ENCODE peak calls at places on chromosome 16, in four cellular contexts. One of them, this sample, is unnamed.

GRCh38 chr16:27463741-27464662 is 62.0 kb downstream of the IL21R start:
- DNase-seq in HCT116: no peak
- DNase-seq in K562: no peak
- DNase-seq in HepG2: no peak
- DNase-seq in this sample: no peak

GRCh38 chr16:74898667-74899066 is 86.3 kb downstream of the WDR59 start:
- DNase-seq in HCT116: no peak
- DNase-seq in HepG2: no peak
- DNase-seq in K562: no peak
- DNase-seq in this sample: no peak

GRCh38 chr16:51831595-51832352 is 680.7 kb upstream of the SALL1 start:
- DNase-seq in HCT116: no peak
- DNase-seq in HepG2: no peak
- DNase-seq in K562: no peak
- DNase-seq in this sample: no peak

GRCh38 chr16:23754594-23755483 is at the start of gene CHP2:
- DNase-seq in HCT116: no peak
- DNase-seq in K562: peak; percentile 91
- DNase-seq in HepG2: no peak
- DNase-seq in this sample: no peak

GRCh38 chr16:50671644-50672260 is 9.4 kb downstream of the SNX20 start:
- DNase-seq in HepG2: peak; percentile 36
- DNase-seq in K562: peak; percentile 67
- DNase-seq in HCT116: peak; percentile 64
- DNase-seq in this sample: no peak

GRCh38 chr16:14198603-14199002 is 127.5 kb downstream of the MRTFB start:
- DNase-seq in HCT116: no peak
- DNase-seq in K562: no peak
- DNase-seq in HepG2: no peak
- DNase-seq in this sample: no peak

GRCh38 chr16:74605746-74606520 is 981 bp downstream of the GLG1 start:
- DNase-seq in K562: no peak
- DNase-seq in HCT116: no peak
- DNase-seq in HepG2: no peak
- DNase-seq in this sample: no peak

GRCh38 chr16:69131167-69131748 is 1.1 kb downstream of the CHTF8 start:
- DNase-seq in HepG2: no peak
- DNase-seq in K562: peak; percentile 82
- DNase-seq in HCT116: no peak
- DNase-seq in this sample: no peak

GRCh38 chr16:61792194-61792904 is 243.9 kb downstream of the CDH8 start:
- DNase-seq in K562: no peak
- DNase-seq in HCT116: no peak
- DNase-seq in HepG2: no peak
- DNase-seq in this sample: peak; percentile 41

GRCh38 chr16:87409153-87409552 is 17.0 kb downstream of the MAP1LC3B start:
- DNase-seq in HepG2: no peak
- DNase-seq in K562: no peak
- DNase-seq in HCT116: no peak
- DNase-seq in this sample: no peak

GRCh38 chr16:1069154-1069553 is 3.4 kb upstream of the SSTR5 start:
- DNase-seq in HepG2: no peak
- DNase-seq in HCT116: no peak
- DNase-seq in K562: peak; percentile 40
- DNase-seq in this sample: no peak

GRCh38 chr16:9050102-9050830 is 41.2 kb upstream of the HAPSTR1 start:
- DNase-seq in K562: peak; percentile 53
- DNase-seq in HepG2: peak; percentile 52
- DNase-seq in HCT116: no peak
- DNase-seq in this sample: no peak

GRCh38 chr16:77219437-77219836 is 20.2 kb downstream of the SYCE1L start:
- DNase-seq in HepG2: no peak
- DNase-seq in HCT116: no peak
- DNase-seq in K562: no peak
- DNase-seq in this sample: no peak

GRCh38 chr16:740459-740763 is 386 bp downstream of the CIAO3 start:
- DNase-seq in HepG2: no peak
- DNase-seq in K562: peak; percentile 78
- DNase-seq in HCT116: no peak
- DNase-seq in this sample: no peak

GRCh38 chr16:89363621-89364393 is 126.6 kb downstream of the ANKRD11 start:
- DNase-seq in K562: no peak
- DNase-seq in HepG2: peak; percentile 51
- DNase-seq in HCT116: peak; percentile 76
- DNase-seq in this sample: no peak

GRCh38 chr16:8571061-8571596 is 19.2 kb downstream of the TMEM114 start:
- DNase-seq in K562: no peak
- DNase-seq in HCT116: no peak
- DNase-seq in HepG2: peak; percentile 94
- DNase-seq in this sample: no peak

GRCh38 chr16:1612320-1613111 is at the start of gene CRAMP1:
- DNase-seq in K562: peak; percentile 32
- DNase-seq in HCT116: no peak
- DNase-seq in HepG2: no peak
- DNase-seq in this sample: no peak

GRCh38 chr16:59463776-59464175 is 729.7 kb upstream of the GOT2 start:
- DNase-seq in HCT116: no peak
- DNase-seq in K562: no peak
- DNase-seq in HepG2: no peak
- DNase-seq in this sample: no peak

GRCh38 chr16:276360-277077 is 775 bp upstream of the RGS11 start:
- DNase-seq in HCT116: no peak
- DNase-seq in K562: no peak
- DNase-seq in HepG2: no peak
- DNase-seq in this sample: no peak

GRCh38 chr16:68636818-68637217 is 8.3 kb upstream of the CDH3 start:
- DNase-seq in HepG2: no peak
- DNase-seq in HCT116: no peak
- DNase-seq in K562: no peak
- DNase-seq in this sample: no peak

GRCh38 chr16:81214745-81215166 is 23.7 kb upstream of the BCO1 start:
- DNase-seq in HepG2: peak; percentile 48
- DNase-seq in HCT116: peak; percentile 37
- DNase-seq in K562: peak; percentile 47
- DNase-seq in this sample: no peak

GRCh38 chr16:14151256-14152030 is 80.3 kb downstream of the MRTFB start:
- DNase-seq in HepG2: no peak
- DNase-seq in HCT116: no peak
- DNase-seq in K562: no peak
- DNase-seq in this sample: no peak

GRCh38 chr16:66552288-66553143 is at the start of gene CKLF:
- DNase-seq in K562: peak; percentile 97
- DNase-seq in HCT116: peak; percentile 79
- DNase-seq in HepG2: peak; percentile 85
- DNase-seq in this sample: peak; percentile 70

GRCh38 chr16:90046122-90046970 is 27.1 kb upstream of the DBNDD1 start:
- DNase-seq in HCT116: no peak
- DNase-seq in K562: peak; percentile 83
- DNase-seq in HepG2: no peak
- DNase-seq in this sample: no peak

DNA sequence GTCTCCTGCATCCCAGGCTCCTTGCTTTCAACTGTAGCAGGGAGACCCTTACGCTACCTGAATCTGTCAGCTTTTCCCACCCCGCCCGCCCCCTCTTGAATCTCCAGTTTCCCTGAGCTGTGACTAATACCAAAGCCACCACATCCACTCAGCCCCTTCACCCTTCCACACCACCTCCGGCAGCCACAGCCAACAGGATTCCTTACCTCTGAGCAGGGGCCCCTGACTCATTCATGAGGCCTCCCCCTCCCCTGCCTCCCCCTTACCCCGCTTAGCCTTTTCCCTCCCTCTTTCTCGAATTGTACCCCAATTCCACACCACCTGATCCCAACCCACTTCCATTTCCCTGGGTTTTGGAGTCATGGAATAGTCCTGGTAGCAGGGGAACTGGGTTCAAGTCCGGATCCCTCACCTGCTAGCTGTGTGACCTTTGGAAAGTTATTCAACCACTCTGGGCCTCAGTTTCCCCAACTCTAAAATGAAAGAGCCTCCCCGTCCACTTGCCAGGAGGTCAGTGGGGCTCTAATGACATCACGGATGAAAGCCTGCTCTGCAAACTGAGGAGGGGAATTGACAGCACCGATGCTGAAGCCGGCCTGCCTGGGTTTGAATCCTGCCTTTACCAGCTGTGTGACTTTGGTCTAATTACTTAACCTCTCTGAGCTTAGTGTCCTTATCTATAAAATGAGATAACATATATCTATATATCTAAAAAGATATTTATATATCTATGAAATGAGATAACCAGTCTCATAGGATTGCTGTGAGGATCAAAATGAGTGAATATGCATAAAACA is 2.1 kb downstream of the STX1B start:
- DNase-seq in HepG2: no peak
- DNase-seq in K562: no peak
- DNase-seq in HCT116: no peak
- DNase-seq in this sample: no peak
- H3K4me3 ChIP-seq in HepG2: no peak overlapping the region
- H3K4me3 ChIP-seq in K562: no peak overlapping the region
- H3K4me3 ChIP-seq in HCT116: no peak overlapping the region
- H3K4me3 ChIP-seq in this sample: no peak overlapping the region

GRCh38 chr16:63050391-63050790 is 1014.2 kb upstream of the CDH8 start:
- DNase-seq in HepG2: no peak
- DNase-seq in HCT116: no peak
- DNase-seq in K562: no peak
- DNase-seq in this sample: no peak
- TF ChIP-seq TCF7L2 in HepG2: no peak
- TF ChIP-seq TCF7L2 in HCT116: no peak
- TF ChIP-seq TCF7L2 in K562: no peak
- TF ChIP-seq TCF7L2 in this sample: no peak

GRCh38 chr16:85633438-85633743 is 20.3 kb downstream of the GSE1 start:
- DNase-seq in HepG2: no peak
- DNase-seq in HCT116: no peak
- DNase-seq in K562: no peak
- DNase-seq in this sample: no peak

GRCh38 chr16:85633888-85634287 is 20.8 kb downstream of the GSE1 start:
- DNase-seq in HepG2: no peak
- DNase-seq in HCT116: no peak
- DNase-seq in K562: no peak
- DNase-seq in this sample: no peak

GRCh38 chr16:85632709-85633437 is 19.8 kb downstream of the GSE1 start:
- DNase-seq in HCT116: no peak
- DNase-seq in HepG2: no peak
- DNase-seq in K562: no peak
- DNase-seq in this sample: no peak

GRCh38 chr16:85631230-85631629 is 18.1 kb downstream of the GSE1 start:
- DNase-seq in K562: no peak
- DNase-seq in HepG2: no peak
- DNase-seq in HCT116: no peak
- DNase-seq in this sample: no peak

DNA sequence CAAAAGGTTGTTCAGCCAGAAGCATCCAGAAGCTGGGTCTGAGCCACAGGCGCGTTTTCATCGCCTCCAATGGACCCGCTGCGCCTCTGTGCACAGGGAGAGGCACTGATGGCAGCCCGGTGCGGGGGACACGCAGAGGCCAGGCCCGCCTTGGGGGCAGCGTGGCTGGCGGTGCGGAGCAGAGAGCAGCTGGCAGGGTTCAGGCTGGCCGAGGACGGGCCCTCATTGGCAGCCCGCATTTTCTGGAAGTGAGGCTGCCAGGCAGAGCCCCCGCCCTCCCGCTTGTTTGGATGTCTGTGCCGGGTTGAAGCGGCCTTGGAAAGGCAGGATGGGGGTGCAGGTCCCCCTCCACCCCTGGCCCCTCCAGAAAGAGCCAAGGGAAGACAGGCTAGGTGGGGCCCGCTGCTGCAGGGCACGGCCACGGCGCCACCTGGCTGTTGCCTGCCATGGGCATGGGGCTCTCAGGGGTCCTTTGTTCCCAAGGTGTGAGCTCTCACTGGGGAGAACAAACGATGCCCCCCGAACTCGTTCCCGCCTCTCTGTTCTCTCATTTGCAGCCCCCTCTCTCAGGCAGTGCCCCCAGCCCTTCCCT is 18.8 kb downstream of the GSE1 start:
- DNase-seq in HepG2: no peak
- DNase-seq in K562: no peak
- DNase-seq in HCT116: no peak
- DNase-seq in this sample: no peak
- TF ChIP-seq CTCF in HepG2: peak; percentile 59
- TF ChIP-seq CTCF in K562: no peak
- TF ChIP-seq CTCF in HCT116: peak; percentile 36
- TF ChIP-seq CTCF in this sample: no peak

GRCh38 chr16:3099732-3100499 is 822 bp upstream of the ZSCAN10 start:
- DNase-seq in K562: peak; percentile 99
- DNase-seq in HepG2: peak; percentile 81
- DNase-seq in HCT116: peak; percentile 81
- DNase-seq in this sample: no peak

GRCh38 chr16:3096362-3096761 is 2.7 kb downstream of the ZSCAN10 start:
- DNase-seq in HCT116: no peak
- DNase-seq in HepG2: no peak
- DNase-seq in K562: no peak
- DNase-seq in this sample: no peak

GRCh38 chr16:3099395-3099731 is 269 bp upstream of the ZSCAN10 start:
- DNase-seq in K562: no peak
- DNase-seq in HepG2: no peak
- DNase-seq in HCT116: no peak
- DNase-seq in this sample: no peak

GRCh38 chr16:3097266-3097665 is 1.8 kb downstream of the ZSCAN10 start:
- DNase-seq in HCT116: no peak
- DNase-seq in K562: no peak
- DNase-seq in HepG2: no peak
- DNase-seq in this sample: no peak

GRCh38 chr16:3098459-3099394 is at the start of gene ZSCAN10:
- DNase-seq in HCT116: no peak
- DNase-seq in HepG2: no peak
- DNase-seq in K562: no peak
- DNase-seq in this sample: no peak
- H3K4me3 ChIP-seq in HCT116: no peak within 1 kb of the TSS
- H3K4me3 ChIP-seq in HepG2: no peak within 1 kb of the TSS
- H3K4me3 ChIP-seq in K562: no peak within 1 kb of the TSS
- H3K4me3 ChIP-seq in this sample: peak within 1 kb of the TSS; percentile 7

DNA sequence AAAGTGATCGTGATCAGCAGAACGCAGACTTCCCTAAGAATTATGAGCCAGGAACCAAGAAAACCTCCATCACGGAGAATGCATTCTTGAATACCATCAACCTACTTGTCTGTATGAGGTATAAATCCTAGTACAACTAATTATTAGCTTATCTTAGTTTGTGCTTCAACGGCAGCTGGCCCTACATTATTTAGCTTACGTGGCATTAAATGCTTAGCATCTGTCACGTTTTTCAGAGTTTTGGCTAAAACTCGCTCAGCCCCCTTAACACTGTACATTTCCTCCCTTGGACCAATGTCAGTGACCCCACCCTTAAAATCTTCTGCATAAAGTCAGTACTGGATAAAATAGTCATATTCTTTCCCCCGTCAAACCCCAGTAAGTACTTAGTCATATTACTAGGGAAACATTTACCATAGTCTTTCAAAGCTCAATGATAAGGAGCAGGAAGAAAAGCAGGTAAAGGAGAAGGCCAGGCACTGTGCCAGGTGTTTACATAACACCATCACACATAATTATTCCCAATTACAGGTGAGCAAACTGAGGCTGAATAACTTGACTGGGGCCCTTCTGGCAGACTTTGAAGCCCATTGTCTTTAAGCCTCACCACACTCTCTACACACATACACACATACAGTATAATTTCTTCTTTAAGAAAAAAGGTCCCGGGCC is 16.6 kb upstream of the TXNDC11 start:
- DNase-seq in HepG2: no peak
- DNase-seq in K562: no peak
- DNase-seq in HCT116: no peak
- DNase-seq in this sample: no peak
- TF ChIP-seq TCF7L2 in HepG2: no peak
- TF ChIP-seq TCF7L2 in K562: no peak
- TF ChIP-seq TCF7L2 in HCT116: no peak
- TF ChIP-seq TCF7L2 in this sample: no peak